ENCODE peak calls at places on chromosomes 1 and 21, in four cellular contexts. U is K562, D is GM12878, I is HepG2. T is an unnamed sample.
A peak's percentile ranks its signal among the peaks of the same experiment; 100 is the strongest.

GRCh38 chr1:94686882-94687281 is 133.3 kb upstream of the SLC44A3 start:
- DNase-seq in D (no peak), U (no peak), I (no peak), T (no peak)

GRCh38 chr1:200905411-200906052 is 10.8 kb downstream of the INAVA start:
- DNase-seq in I (peak; percentile 60), U (no peak), D (no peak), T (no peak)

GRCh38 chr1:205444931-205445652 is 10.8 kb downstream of the BLACAT1 start:
- DNase-seq in U (no peak), D (no peak), I (no peak), T (peak; percentile 84)

GRCh38 chr1:156599811-156600210 is 1.5 kb downstream of the GPATCH4 start:
- DNase-seq in I (peak; percentile 44), D (no peak), U (no peak), T (no peak)

GRCh38 chr1:61687901-61688300 is 37.0 kb downstream of the TM2D1 start:
- DNase-seq in I (no peak), D (no peak), U (no peak), T (no peak)

GRCh38 chr1:60732977-60733401 is 349.4 kb upstream of the NFIA start:
- DNase-seq in U (no peak), I (peak; percentile 85), D (no peak), T (no peak)

GRCh38 chr1:40711465-40712404 is 20.2 kb downstream of the NFYC start:
- DNase-seq in D (no peak), I (peak; percentile 50), U (peak; percentile 30), T (no peak)

GRCh38 chr1:90045853-90046563 is 51.1 kb downstream of the ZNF326 start:
- DNase-seq in D (no peak), I (peak; percentile 11), U (peak; percentile 33), T (peak; percentile 50)

GRCh38 chr1:239913141-239913585 is 178.5 kb upstream of the FMN2 start:
- DNase-seq in I (no peak), U (no peak), D (no peak), T (no peak)

GRCh38 chr1:27575861-27576331 is 28.0 kb downstream of the AHDC1 start:
- DNase-seq in D (no peak), I (peak; percentile 40), U (peak; percentile 76), T (peak; percentile 80)

GRCh38 chr1:1087351-1088035 is 13.4 kb upstream of the RNF223 start:
- DNase-seq in D (no peak), U (no peak), I (no peak), T (no peak)

GRCh38 chr1:173405758-173406344 is 71.3 kb upstream of the PRDX6 start:
- DNase-seq in I (no peak), U (no peak), D (no peak), T (no peak)

GRCh38 chr1:248810727-248811513 is 14.8 kb downstream of the SH3BP5L start:
- DNase-seq in I (no peak), U (no peak), D (no peak), T (no peak)

GRCh38 chr1:225461533-225462428 is 33.9 kb upstream of the LBR start:
- DNase-seq in D (no peak), U (no peak), I (no peak), T (no peak)

GRCh38 chr1:223052479-223052878 is 90.6 kb downstream of the TLR5 start:
- DNase-seq in U (no peak), D (no peak), I (no peak), T (no peak)

GRCh38 chr21:39489380-39489924 is 37.7 kb downstream of the SH3BGR start:
- DNase-seq in U (no peak), D (no peak), I (no peak), T (no peak)

GRCh38 chr1:231192620-231193163 is 30.8 kb downstream of the TRIM67 start:
- DNase-seq in I (no peak), D (no peak), U (no peak), T (no peak)

GRCh38 chr1:44315521-44315920 is 39.5 kb downstream of the ERI3 start:
- DNase-seq in I (no peak), U (no peak), D (no peak), T (no peak)

GRCh38 chr1:54927475-54928240 is 40.7 kb upstream of the DHCR24 start:
- DNase-seq in I (no peak), U (no peak), D (no peak), T (no peak)

GRCh38 chr1:190453550-190453949 is 24.1 kb downstream of the BRINP3 start:
- DNase-seq in I (no peak), U (no peak), D (no peak), T (no peak)

GRCh38 chr1:8409107-8409506 is 91.2 kb downstream of the SLC45A1 start:
- DNase-seq in U (peak; percentile 40), D (no peak), I (peak; percentile 9), T (no peak)

GRCh38 chr21:28975401-28975800 is 17.3 kb downstream of the LTN1 start:
- DNase-seq in U (no peak), I (no peak), D (no peak), T (no peak)

GRCh38 chr1:19073311-19074186 is 117.1 kb upstream of the IFFO2 start:
- DNase-seq in U (no peak), I (no peak), D (no peak), T (no peak)

GRCh38 chr21:16473965-16474364 is 744.2 kb downstream of the USP25 start:
- DNase-seq in D (no peak), I (no peak), U (no peak), T (no peak)

GRCh38 chr21:44006656-44007055 is 5.5 kb upstream of the TRAPPC10 start:
- DNase-seq in D (no peak), U (no peak), I (no peak), T (no peak)

GRCh38 chr1:56561227-56562019 is 17.9 kb downstream of the PLPP3 start:
- DNase-seq in D (no peak), I (no peak), U (no peak), T (no peak)

GRCh38 chr1:201020647-201021332 is 2.7 kb downstream of the KIF21B start:
- DNase-seq in D (no peak), I (no peak), U (peak; percentile 74), T (peak; percentile 65)

GRCh38 chr1:116754203-116754977 is at the start of gene CD2:
- DNase-seq in D (no peak), I (no peak), U (no peak), T (no peak)

GRCh38 chr1:23217421-23218115 is at the start of gene HTR1D:
- DNase-seq in U (peak; percentile 68), I (no peak), D (no peak), T (peak; percentile 79)

GRCh38 chr1:65263286-65263685 is 46.1 kb upstream of the DNAJC6 start:
- DNase-seq in D (no peak), U (no peak), I (no peak), T (no peak)

GRCh38 chr1:39575191-39576015 is 1.2 kb downstream of the PABPC4 start:
- DNase-seq in D (no peak), I (peak; percentile 16), U (peak; percentile 80), T (no peak)

GRCh38 chr1:5980314-5981008 is 11.8 kb downstream of the NPHP4 start:
- DNase-seq in U (peak; percentile 78), D (no peak), I (no peak), T (peak; percentile 88)

GRCh38 chr1:172288611-172289010 is 131.9 kb upstream of the C1orf105 start:
- DNase-seq in D (no peak), U (no peak), I (no peak), T (no peak)

GRCh38 chr1:162878000-162878596 is 17.1 kb upstream of the CCDC190 start:
- DNase-seq in U (peak; percentile 36), I (peak; percentile 45), D (no peak), T (peak; percentile 83)

GRCh38 chr1:21703318-21703963 is 34.3 kb upstream of the RAP1GAP start:
- DNase-seq in D (no peak), I (peak; percentile 39), U (peak; percentile 59), T (no peak)

GRCh38 chr1:213017447-213018273 is 2.0 kb upstream of the ANGEL2 start:
- DNase-seq in I (no peak), U (no peak), D (no peak), T (no peak)

GRCh38 chr21:33047231-33047630 is 21.5 kb downstream of the OLIG2 start:
- DNase-seq in D (no peak), U (no peak), I (no peak), T (no peak)

GRCh38 chr21:43015906-43016540 is 41.7 kb downstream of the PKNOX1 start:
- DNase-seq in U (no peak), D (no peak), I (no peak), T (no peak)

GRCh38 chr1:29390491-29391361 is 154.4 kb downstream of the PTPRU start:
- DNase-seq in D (no peak), U (no peak), I (no peak), T (no peak)
- TF ChIP-seq ESRRA in D (no peak), U (no peak), I (no peak), T (no peak)

GRCh38 chr1:244077473-244078220 is 26.6 kb downstream of the ZBTB18 start:
- DNase-seq in D (no peak), U (no peak), I (no peak), T (no peak)
- TF ChIP-seq ETV6 in D (no peak), U (no peak), I (no peak), T (no peak)

DNA sequence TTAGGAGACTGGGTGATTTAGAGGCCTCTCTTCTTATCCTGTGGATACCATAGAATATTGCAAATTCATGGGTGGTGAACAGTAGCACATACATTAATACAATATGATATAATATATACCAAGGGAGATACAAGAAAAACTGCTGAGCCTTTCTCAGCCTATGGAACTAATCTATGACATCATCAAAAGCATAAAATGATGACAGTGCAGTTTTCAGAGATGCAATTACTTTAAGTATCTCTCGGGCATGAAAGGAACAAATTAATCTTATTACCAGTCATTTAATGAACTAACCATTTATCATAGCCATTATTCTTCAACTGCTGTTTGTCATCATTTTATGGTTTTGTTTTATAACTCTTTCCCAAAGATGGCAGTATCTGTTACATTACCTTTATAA is 3.5 kb downstream of the CHODL start:
- DNase-seq in D (no peak), U (no peak), I (no peak), T (no peak)
- TF ChIP-seq ESRRA in D (no peak), U (no peak), I (no peak), T (no peak)

GRCh38 chr1:81254560-81254959 is 546.2 kb upstream of the ADGRL2 start:
- DNase-seq in D (no peak), I (peak; percentile 1), U (no peak), T (peak; percentile 35)
- TF ChIP-seq ETV6 in D (no peak), I (no peak), U (no peak), T (no peak)

GRCh38 chr21:46100020-46100419 is 2.1 kb downstream of the COL6A2 start:
- DNase-seq in D (no peak), U (no peak), I (no peak), T (no peak)
- TF ChIP-seq ESRRA in D (no peak), U (no peak), I (no peak), T (no peak)

DNA sequence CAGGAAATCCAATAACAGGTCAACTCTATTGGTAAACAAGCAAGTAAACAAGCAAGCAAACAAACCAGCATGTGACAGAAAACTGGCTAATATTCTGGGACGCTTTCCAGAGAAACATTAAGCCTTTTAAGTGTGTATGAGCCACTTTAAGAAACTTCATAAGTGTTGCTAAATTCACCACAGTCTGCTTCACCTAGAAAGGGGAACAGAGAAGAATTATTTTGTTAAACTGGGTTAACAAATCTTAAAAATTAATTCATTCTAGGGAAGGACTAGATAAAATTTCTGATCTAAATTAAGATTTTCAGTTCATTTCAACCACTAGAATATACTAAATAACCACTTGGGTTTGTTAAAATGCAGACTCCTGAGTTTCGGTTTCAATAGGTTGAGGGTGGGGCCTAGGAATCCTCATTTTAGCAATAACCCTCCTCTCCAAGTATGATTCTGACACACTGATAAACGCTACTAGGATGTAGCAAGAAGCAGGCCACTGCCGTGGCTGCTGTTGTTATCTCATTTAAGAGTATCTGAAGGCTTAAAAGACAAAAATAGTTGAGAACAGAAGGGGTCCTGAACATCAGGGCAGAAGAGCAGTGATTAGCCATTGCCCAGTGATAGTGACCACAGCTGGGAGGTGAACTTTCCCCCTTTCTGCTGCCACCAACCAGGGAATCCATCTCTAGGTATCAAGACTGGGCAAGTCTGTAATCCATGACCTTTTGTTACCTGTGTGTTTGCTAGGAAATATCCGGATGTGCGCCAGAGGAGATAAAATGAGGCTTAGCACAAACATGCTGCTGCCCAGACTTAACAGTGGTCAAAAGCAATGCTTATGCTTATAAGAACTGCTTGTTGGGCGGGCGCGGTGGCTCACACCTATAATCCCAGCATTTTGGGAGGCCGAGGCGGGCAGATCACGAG is 11.2 kb downstream of the CREG1 start:
- DNase-seq in D (no peak), I (peak; percentile 27), U (no peak), T (no peak)
- TF ChIP-seq ETV6 in D (no peak), I (no peak), U (no peak), T (no peak)